ENCODE peak calls at places on chromosome 17, in eight cellular contexts. K is K562, I is lung, H is IMR-90, Z is MM.1S, L is adrenal gland, B is neuronal stem cell, N is tibial artery. R is an unnamed sample.

GRCh38 chr17:76270770-76271668 is 5.9 kb downstream of the UBALD2 start:
- DNase-seq in N (no peak), Z (no peak), K (no peak), L (no peak), I (no peak), B (no peak), H (no peak), R (no peak)

GRCh38 chr17:51640108-51640622 is 379.8 kb downstream of the UTP18 start:
- DNase-seq in I (no peak), K (peak; percentile 17), B (no peak), H (no peak), L (no peak), Z (no peak), N (no peak), R (peak; percentile 36)

GRCh38 chr17:4721203-4722135 is 9.8 kb upstream of the MED11 start:
- DNase-seq in Z (peak; percentile 85), I (peak; percentile 86), L (peak; percentile 82), N (no peak), K (peak; percentile 73), H (peak; percentile 80), B (no peak), R (no peak)

GRCh38 chr17:4823373-4824089 is 9.6 kb upstream of the MINK1 start:
- DNase-seq in H (no peak), I (no peak), K (no peak), Z (no peak), L (no peak), B (no peak), N (no peak), R (no peak)

GRCh38 chr17:76076100-76076764 is 1.7 kb downstream of the GALR2 start:
- DNase-seq in I (no peak), N (peak; percentile 55), K (no peak), B (no peak), Z (no peak), L (no peak), H (no peak), R (no peak)

GRCh38 chr17:39199986-39200879 is at the start of gene RPL19:
- DNase-seq in I (peak; percentile 91), L (peak; percentile 95), K (peak; percentile 88), N (peak; percentile 95), H (peak; percentile 96), Z (peak; percentile 96), B (peak; percentile 90), R (peak; percentile 91)

GRCh38 chr17:1605681-1606351 is 22.8 kb downstream of the SLC43A2 start:
- DNase-seq in Z (no peak), B (no peak), I (no peak), H (no peak), N (no peak), L (no peak), K (no peak), R (no peak)

GRCh38 chr17:58702045-58702476 is 9.7 kb downstream of the RAD51C start:
- DNase-seq in H (no peak), N (no peak), L (no peak), Z (no peak), K (no peak), B (no peak), I (no peak), R (no peak)

GRCh38 chr17:40355804-40356758 is 8.5 kb downstream of the GJD3 start:
- DNase-seq in H (no peak), Z (no peak), B (no peak), N (no peak), K (no peak), I (no peak), L (peak; percentile 61), R (no peak)

GRCh38 chr17:42520540-42520951 is 15.5 kb upstream of the NAGLU start:
- DNase-seq in L (no peak), I (no peak), K (peak; percentile 50), Z (no peak), H (no peak), B (no peak), N (no peak), R (peak; percentile 60)

GRCh38 chr17:61783556-61784304 is 79.6 kb downstream of the BRIP1 start:
- DNase-seq in Z (no peak), I (no peak), H (no peak), K (no peak), N (no peak), L (no peak), B (no peak), R (no peak)

GRCh38 chr17:17846003-17846402 is 9.2 kb upstream of the SREBF1 start:
- DNase-seq in B (no peak), I (no peak), Z (no peak), K (no peak), H (no peak), L (no peak), N (no peak), R (no peak)

GRCh38 chr17:17845046-17845775 is 8.4 kb upstream of the SREBF1 start:
- DNase-seq in N (no peak), L (no peak), Z (no peak), B (no peak), K (no peak), H (no peak), I (no peak), R (no peak)

GRCh38 chr17:17843096-17843495 is 6.3 kb upstream of the SREBF1 start:
- DNase-seq in N (no peak), K (no peak), I (no peak), B (no peak), L (no peak), Z (no peak), H (no peak), R (no peak)

GRCh38 chr17:17844079-17844478 is 7.3 kb upstream of the SREBF1 start:
- DNase-seq in H (no peak), B (no peak), L (no peak), Z (no peak), K (no peak), N (no peak), I (no peak), R (no peak)

DNA sequence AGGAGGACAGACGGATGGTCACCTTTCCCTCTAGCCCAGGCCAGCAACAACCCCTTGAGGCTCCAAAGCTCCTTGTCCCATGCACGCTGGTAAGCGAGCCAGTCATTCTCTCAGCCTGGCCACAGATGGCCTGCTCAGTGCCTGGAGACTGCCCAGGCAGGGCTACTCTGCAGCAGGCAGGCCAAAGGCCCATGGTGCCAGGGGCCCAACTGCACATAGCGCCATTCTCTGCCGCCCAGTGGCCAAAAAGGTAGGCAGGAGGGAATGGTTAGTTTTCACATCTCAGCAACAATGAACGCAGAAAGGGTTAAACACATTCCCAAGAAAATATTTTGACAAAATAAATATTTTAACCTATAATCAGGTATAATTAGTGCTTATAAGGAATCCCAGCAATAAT is 7.7 kb upstream of the SREBF1 start:
- DNase-seq in L (no peak), K (no peak), B (no peak), Z (no peak), I (no peak), N (no peak), H (no peak), R (no peak)
- H3K27ac ChIP-seq in L (no peak overlapping the region), K (no peak overlapping the region), B (no peak overlapping the region), Z (no peak overlapping the region), I (peak overlapping the region; percentile 30), N (no peak overlapping the region), H (no peak overlapping the region), R (no peak overlapping the region)

GRCh38 chr17:18326572-18326971 is 11.5 kb downstream of the SMCR8 start:
- DNase-seq in Z (no peak), L (no peak), K (no peak), H (no peak), B (no peak), I (no peak), N (no peak), R (no peak)

GRCh38 chr17:18327093-18327492 is 12.0 kb downstream of the SMCR8 start:
- DNase-seq in B (no peak), I (no peak), K (no peak), Z (no peak), N (no peak), H (no peak), L (no peak), R (no peak)

GRCh38 chr17:18324140-18325049 is 9.3 kb downstream of the SMCR8 start:
- DNase-seq in L (no peak), Z (no peak), I (no peak), H (no peak), B (no peak), N (no peak), K (no peak), R (no peak)

GRCh38 chr17:18327556-18327955 is 12.5 kb downstream of the SMCR8 start:
- DNase-seq in L (no peak), B (no peak), H (no peak), N (no peak), I (no peak), Z (no peak), K (no peak), R (no peak)

DNA sequence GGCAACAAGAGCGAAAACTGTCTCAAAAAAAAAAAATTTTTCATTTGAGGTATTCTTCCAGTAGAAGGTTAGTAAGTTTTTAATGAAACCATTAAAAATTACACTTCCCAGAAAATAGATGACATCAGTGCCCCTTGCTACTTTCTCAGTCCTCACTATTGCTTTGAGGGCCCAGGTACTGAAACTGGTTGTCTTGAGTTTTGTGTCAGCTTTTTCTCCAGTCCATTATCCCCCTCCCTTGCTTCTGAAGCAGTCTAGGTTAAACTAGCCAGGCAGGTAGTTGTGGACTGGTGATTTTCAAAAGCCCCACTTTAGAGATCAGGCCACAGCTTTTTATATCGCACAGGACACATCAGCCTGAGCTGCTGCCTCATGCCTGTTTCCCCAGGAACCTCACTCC is 10.9 kb downstream of the SMCR8 start:
- DNase-seq in I (no peak), L (no peak), Z (peak; percentile 75), B (no peak), N (no peak), K (no peak), H (no peak), R (no peak)
- H3K36me3 ChIP-seq in I (peaks cover 51% of the 10 kb centered on the region), L (no peaks in the 10 kb centered on the region), Z (peaks cover 2% of the 10 kb centered on the region), B (peaks cover 85% of the 10 kb centered on the region), N (peaks cover 100% of the 10 kb centered on the region), K (peaks cover 50% of the 10 kb centered on the region), H (peaks cover 41% of the 10 kb centered on the region), R (peaks cover 82% of the 10 kb centered on the region)

GRCh38 chr17:77829871-77830799 is 128.4 kb upstream of the TNRC6C start:
- DNase-seq in L (peak; percentile 32), H (peak; percentile 72), B (no peak), I (no peak), N (peak; percentile 86), K (peak; percentile 50), Z (no peak), R (no peak)
- H3K27ac ChIP-seq in L (no peak overlapping the region), H (no peak overlapping the region), B (peak overlapping the region; percentile 59), I (no peak overlapping the region), N (peak overlapping the region; percentile 85), K (no peak overlapping the region), Z (no peak overlapping the region), R (no peak overlapping the region)

GRCh38 chr17:82599674-82600661 is 48.3 kb downstream of the WDR45B start:
- DNase-seq in B (no peak), Z (no peak), K (no peak), L (no peak), I (no peak), H (no peak), N (no peak), R (no peak)
- H3K36me3 ChIP-seq in B (peaks cover 95% of the 10 kb centered on the region), Z (peaks cover 22% of the 10 kb centered on the region), K (peaks cover 95% of the 10 kb centered on the region), L (no peaks in the 10 kb centered on the region), I (peaks cover 51% of the 10 kb centered on the region), H (peaks cover 81% of the 10 kb centered on the region), N (peaks cover 94% of the 10 kb centered on the region), R (peaks cover 95% of the 10 kb centered on the region)

GRCh38 chr17:13786000-13786598 is 184.4 kb upstream of the HS3ST3A1 start:
- DNase-seq in L (no peak), N (no peak), I (no peak), H (peak; percentile 76), K (no peak), Z (no peak), B (no peak), R (no peak)
- H3K27ac ChIP-seq in L (no peak overlapping the region), N (no peak overlapping the region), I (no peak overlapping the region), H (peak overlapping the region; percentile 18), K (no peak overlapping the region), Z (no peak overlapping the region), B (no peak overlapping the region), R (no peak overlapping the region)